ENCODE peak calls at places on chromosomes 5 and 9, in four cellular contexts. C is GM03348, I is iris pigment epithelial cell, O is A172. Z is an unnamed sample.

GRCh38 chr9:130565792-130566191 is 13.6 kb upstream of the FUBP3 start:
- DNase-seq in C (peak; percentile 39), I (peak; percentile 68), O (no peak), Z (no peak)

GRCh38 chr9:93265972-93266371 is 82.0 kb downstream of the WNK2 start:
- DNase-seq in C (peak; percentile 4), I (no peak), O (no peak), Z (no peak)

GRCh38 chr5:157680239-157680638 is 8.9 kb downstream of the C5orf52 start:
- DNase-seq in C (no peak), I (no peak), O (no peak), Z (no peak)

GRCh38 chr9:116687762-116688160 is 656 bp downstream of the TRIM32 start:
- DNase-seq in C (peak; percentile 29), I (no peak), O (no peak), Z (no peak)

GRCh38 chr9:35615981-35616680 is 2.1 kb downstream of the CD72 start:
- DNase-seq in C (no peak), I (no peak), O (no peak), Z (no peak)

GRCh38 chr5:180370861-180371641 is 17.9 kb upstream of the GFPT2 start:
- DNase-seq in C (peak; percentile 39), I (no peak), O (no peak), Z (peak; percentile 32)

GRCh38 chr9:91900057-91900816 is 49.8 kb downstream of the ROR2 start:
- DNase-seq in C (no peak), I (no peak), O (no peak), Z (no peak)

GRCh38 chr9:123335986-123336329 is 20.0 kb upstream of the CRB2 start:
- DNase-seq in C (no peak), I (no peak), O (no peak), Z (no peak)

GRCh38 chr5:142175461-142176142 is 67.0 kb downstream of the NDFIP1 start:
- DNase-seq in C (no peak), I (no peak), O (no peak), Z (no peak)

GRCh38 chr9:76419782-76420380 is 25.7 kb upstream of the RFK start:
- DNase-seq in C (peak; percentile 56), I (no peak), O (peak; percentile 48), Z (no peak)

GRCh38 chr9:392103-392502 is 177.4 kb downstream of the DOCK8 start:
- DNase-seq in C (no peak), I (no peak), O (no peak), Z (no peak)

GRCh38 chr5:148928141-148928540 is 101.7 kb downstream of the ADRB2 start:
- DNase-seq in C (no peak), I (no peak), O (no peak), Z (no peak)

GRCh38 chr5:67235399-67236110 is 39.0 kb upstream of the CD180 start:
- DNase-seq in C (no peak), I (no peak), O (no peak), Z (no peak)

GRCh38 chr5:137035480-137035878 is 463.6 kb downstream of the SPOCK1 start:
- DNase-seq in C (peak; percentile 16), I (no peak), O (peak; percentile 5), Z (no peak)

GRCh38 chr5:167993771-167994170 is 297.7 kb upstream of the WWC1 start:
- DNase-seq in C (no peak), I (no peak), O (no peak), Z (no peak)

GRCh38 chr9:116335392-116335791 is 181.8 kb downstream of the PAPPA start:
- DNase-seq in C (no peak), I (no peak), O (no peak), Z (no peak)

GRCh38 chr9:109286571-109286977 is 34.3 kb downstream of the EPB41L4B start:
- DNase-seq in C (peak; percentile 45), I (peak; percentile 39), O (peak; percentile 68), Z (no peak)

GRCh38 chr5:61051267-61051666 is 106.3 kb downstream of the NDUFAF2 start:
- DNase-seq in C (peak; percentile 15), I (peak; percentile 73), O (peak; percentile 85), Z (no peak)

GRCh38 chr5:163354685-163355084 is 82.7 kb upstream of the CCNG1 start:
- DNase-seq in C (no peak), I (no peak), O (no peak), Z (no peak)

GRCh38 chr9:4011062-4011461 is 288.8 kb downstream of the GLIS3 start:
- DNase-seq in C (no peak), I (no peak), O (no peak), Z (no peak)

GRCh38 chr5:144698454-144698853 is 527.8 kb downstream of the KCTD16 start:
- DNase-seq in C (no peak), I (peak; percentile 24), O (peak; percentile 13), Z (no peak)

GRCh38 chr9:87830446-87830845 is 52.2 kb upstream of the SPATA31E1 start:
- DNase-seq in C (no peak), I (no peak), O (no peak), Z (no peak)

GRCh38 chr5:11520241-11520929 is 383.9 kb downstream of the CTNND2 start:
- DNase-seq in C (no peak), I (no peak), O (no peak), Z (no peak)

GRCh38 chr9:125913551-125913950 is 166.4 kb downstream of the PBX3 start:
- DNase-seq in C (no peak), I (no peak), O (no peak), Z (no peak)

GRCh38 chr5:104344809-104345512 is 782.4 kb upstream of the NUDT12 start:
- DNase-seq in C (no peak), I (peak; percentile 61), O (peak; percentile 50), Z (no peak)

GRCh38 chr5:141479776-141480175 is 4.0 kb downstream of the PCDHGC3 start:
- DNase-seq in C (no peak), I (no peak), O (no peak), Z (no peak)

GRCh38 chr5:65969539-65970393 is 43.4 kb downstream of the ERBIN start:
- DNase-seq in C (no peak), I (no peak), O (no peak), Z (no peak)

GRCh38 chr5:67530609-67531255 is 334.1 kb upstream of the CD180 start:
- DNase-seq in C (no peak), I (no peak), O (no peak), Z (no peak)

GRCh38 chr5:90477816-90478215 is 3.2 kb downstream of the POLR3G start:
- DNase-seq in C (no peak), I (no peak), O (no peak), Z (no peak)

GRCh38 chr5:161676109-161676508 is 9.4 kb upstream of the GABRA6 start:
- DNase-seq in C (no peak), I (no peak), O (no peak), Z (no peak)

GRCh38 chr9:96655198-96655851 is at the start of gene PRXL2C:
- DNase-seq in C (peak; percentile 89), I (peak; percentile 77), O (peak; percentile 67), Z (peak; percentile 75)

GRCh38 chr5:112931473-112931872 is 9.4 kb upstream of the REEP5 start:
- DNase-seq in C (no peak), I (no peak), O (peak; percentile 68), Z (no peak)